ENCODE peak calls at places on chromosomes 16 and 17, in six cellular contexts. M is HFFc6, I is PC-3, A is left ventricle myocardium inferior, F is heart left ventricle, T is lower lobe of right lung. X is an unnamed sample.

GRCh38 chr17:44522883-44523671 is 19.9 kb upstream of the GPATCH8 start:
- DNase-seq in F (peak; percentile 73), I (peak; percentile 83), M (peak; percentile 66), A (peak; percentile 65), T (peak; percentile 81), X (peak; percentile 69)

GRCh38 chr16:27432600-27432957 is 30.6 kb downstream of the IL21R start:
- DNase-seq in M (peak; percentile 82), I (peak; percentile 4), T (no peak), A (no peak), F (no peak), X (peak; percentile 74)

GRCh38 chr17:27532269-27533067 is 76.2 kb downstream of the KSR1 start:
- DNase-seq in I (no peak), T (peak; percentile 92), A (peak; percentile 28), M (no peak), F (no peak), X (peak; percentile 79)

GRCh38 chr16:48405153-48405552 is 19.9 kb upstream of the SIAH1 start:
- DNase-seq in A (no peak), I (no peak), F (no peak), T (no peak), M (no peak), X (no peak)

GRCh38 chr17:78719630-78720298 is 62.3 kb downstream of the CYTH1 start:
- DNase-seq in I (no peak), A (no peak), F (no peak), T (no peak), M (no peak), X (no peak)

GRCh38 chr16:27450836-27451341 is 48.9 kb downstream of the IL21R start:
- DNase-seq in A (no peak), F (no peak), I (no peak), T (no peak), M (no peak), X (no peak)

GRCh38 chr16:15907863-15908478 is 19.6 kb upstream of the CEP20 start:
- DNase-seq in M (no peak), A (no peak), F (no peak), I (peak; percentile 41), T (no peak), X (peak; percentile 13)

GRCh38 chr16:57815987-57816745 is 13.9 kb upstream of the KIFC3 start:
- DNase-seq in M (peak; percentile 80), I (peak; percentile 95), T (peak; percentile 92), F (peak; percentile 92), A (peak; percentile 88), X (peak; percentile 95)

GRCh38 chr17:44367626-44368025 is 4.0 kb upstream of the FAM171A2 start:
- DNase-seq in F (no peak), A (no peak), M (no peak), T (no peak), I (no peak), X (no peak)

GRCh38 chr16:5025171-5025632 is 8.5 kb downstream of the NAGPA start:
- DNase-seq in I (no peak), F (peak; percentile 61), M (no peak), A (peak; percentile 50), T (no peak), X (no peak)

GRCh38 chr16:4769306-4769638 is 2.3 kb upstream of the ZNF500 start:
- DNase-seq in T (no peak), M (no peak), A (no peak), F (no peak), I (no peak), X (no peak)

GRCh38 chr17:57925361-57925990 is 29.7 kb downstream of the CUEDC1 start:
- DNase-seq in I (no peak), T (no peak), M (no peak), F (no peak), A (no peak), X (no peak)

GRCh38 chr17:4949321-4950074 is 1.2 kb upstream of the PFN1 start:
- DNase-seq in I (peak; percentile 74), M (peak; percentile 54), F (peak; percentile 80), T (peak; percentile 87), A (peak; percentile 75), X (peak; percentile 65)

GRCh38 chr17:50620237-50620636 is 14.4 kb upstream of the ABCC3 start:
- DNase-seq in T (no peak), I (no peak), F (no peak), A (no peak), M (no peak), X (no peak)

GRCh38 chr16:86515780-86516617 is 5.7 kb downstream of the FOXF1 start:
- DNase-seq in T (no peak), F (no peak), I (no peak), M (no peak), A (no peak), X (peak; percentile 24)

GRCh38 chr17:49898547-49899490 is 51.0 kb upstream of the TAC4 start:
- DNase-seq in F (no peak), T (no peak), A (no peak), I (peak; percentile 49), M (peak; percentile 17), X (no peak)

GRCh38 chr17:31211352-31212012 is 85.6 kb downstream of the OMG start:
- DNase-seq in T (no peak), I (peak; percentile 25), M (peak; percentile 14), A (no peak), F (no peak), X (no peak)

GRCh38 chr16:79997257-79997656 is 396.7 kb upstream of the MAF start:
- DNase-seq in I (no peak), T (no peak), F (no peak), A (no peak), M (peak; percentile 17), X (peak; percentile 24)

GRCh38 chr17:2262146-2262587 is 41.4 kb downstream of the SMG6 start:
- DNase-seq in T (no peak), A (no peak), I (peak; percentile 70), F (no peak), M (peak; percentile 71), X (peak; percentile 90)

GRCh38 chr17:17812211-17813054 is 24.4 kb downstream of the SREBF1 start:
- DNase-seq in A (peak; percentile 79), T (peak; percentile 85), M (peak; percentile 15), F (peak; percentile 77), I (peak; percentile 63), X (peak; percentile 56)

GRCh38 chr16:5642470-5642869 is 544.9 kb upstream of the EEF2KMT start:
- DNase-seq in F (no peak), A (no peak), M (no peak), I (no peak), T (no peak), X (no peak)

GRCh38 chr16:69563605-69564580 is 1.9 kb upstream of the NFAT5 start:
- DNase-seq in F (no peak), M (peak; percentile 39), A (no peak), T (no peak), I (peak; percentile 15), X (no peak)

GRCh38 chr16:57962756-57963155 is 8.2 kb downstream of the CNGB1 start:
- DNase-seq in I (no peak), M (no peak), T (no peak), F (no peak), A (no peak), X (no peak)

GRCh38 chr17:42778570-42778969 is 1.8 kb upstream of the WNK4 start:
- DNase-seq in A (no peak), I (no peak), F (no peak), T (no peak), M (no peak), X (no peak)

GRCh38 chr17:42775534-42776098 is 2.4 kb downstream of the VPS25 start:
- DNase-seq in T (no peak), M (peak; percentile 24), F (no peak), A (no peak), I (no peak), X (no peak)

GRCh38 chr17:42772945-42773289 is 332 bp upstream of the VPS25 start:
- DNase-seq in F (no peak), A (no peak), T (no peak), I (no peak), M (no peak), X (no peak)

GRCh38 chr17:42774066-42774750 is 959 bp downstream of the VPS25 start:
- DNase-seq in I (peak; percentile 61), F (no peak), T (no peak), M (peak; percentile 50), A (no peak), X (peak; percentile 49)

GRCh38 chr17:42773290-42774035 is at the start of gene VPS25:
- DNase-seq in T (peak; percentile 83), F (peak; percentile 81), I (peak; percentile 83), M (peak; percentile 83), A (peak; percentile 71), X (peak; percentile 87)
- TF ChIP-seq CTCF in T (peak; percentile 17), F (peak; percentile 37), I (no peak), M (peak; percentile 43), A (peak; percentile 36), X (peak; percentile 44)

GRCh38 chr17:81473019-81473418 is 39.6 kb downstream of the ACTG1 start:
- DNase-seq in A (no peak), M (no peak), I (no peak), F (no peak), T (no peak), X (no peak)

GRCh38 chr17:81469266-81469665 is 43.3 kb downstream of the ACTG1 start:
- DNase-seq in A (no peak), T (no peak), F (no peak), I (no peak), M (no peak), X (no peak)

GRCh38 chr17:81470270-81470943 is 42.2 kb downstream of the ACTG1 start:
- DNase-seq in F (no peak), T (no peak), I (no peak), A (no peak), M (no peak), X (no peak)

GRCh38 chr17:81470944-81471803 is 41.4 kb downstream of the ACTG1 start:
- DNase-seq in A (no peak), M (peak; percentile 32), I (peak; percentile 57), T (no peak), F (no peak), X (peak; percentile 59)

GRCh38 chr17:81471804-81472456 is 40.7 kb downstream of the ACTG1 start:
- DNase-seq in T (no peak), M (peak; percentile 87), A (no peak), F (peak; percentile 60), I (no peak), X (peak; percentile 93)
- TF ChIP-seq CTCF in T (no peak), M (peak; percentile 63), A (peak; percentile 17), F (no peak), I (no peak), X (peak; percentile 62)

GRCh38 chr17:38751144-38751802 is 1.3 kb upstream of the PSMB3 start:
- DNase-seq in T (no peak), A (no peak), F (no peak), M (no peak), I (peak; percentile 38), X (peak; percentile 17)

GRCh38 chr17:38751803-38752118 is 780 bp upstream of the PSMB3 start:
- DNase-seq in A (peak; percentile 76), M (peak; percentile 67), T (peak; percentile 86), F (peak; percentile 76), I (peak; percentile 84), X (peak; percentile 85)

GRCh38 chr17:38750312-38751121 is 2.0 kb upstream of the PSMB3 start:
- DNase-seq in I (peak; percentile 41), M (no peak), T (no peak), F (peak; percentile 22), A (no peak), X (no peak)

GRCh38 chr17:38752119-38752929 is at the start of gene PSMB3:
- DNase-seq in M (peak; percentile 100), F (peak; percentile 98), I (peak; percentile 98), T (peak; percentile 98), A (peak; percentile 96), X (peak; percentile 100)

GRCh38 chr17:38752930-38753506 is 477 bp downstream of the PSMB3 start:
- DNase-seq in I (no peak), A (no peak), F (no peak), M (no peak), T (peak; percentile 59), X (no peak)
- TF ChIP-seq CTCF in I (no peak), A (no peak), F (no peak), M (no peak), T (no peak), X (no peak)

GRCh38 chr16:88628512-88628974 is 9.8 kb upstream of the IL17C start:
- DNase-seq in F (peak; percentile 86), A (peak; percentile 71), I (peak; percentile 9), T (no peak), M (no peak), X (no peak)
- TF ChIP-seq CTCF in F (peak; percentile 55), A (peak; percentile 74), I (peak; percentile 51), T (peak; percentile 20), M (peak; percentile 61), X (peak; percentile 14)

X was measured in AG10803.